ENCODE peak calls at places on chromosome 3, in five cellular contexts. One of them, this sample, is unnamed.

GRCh38 chr3:182921665-182922355 is 58.5 kb downstream of the DCUN1D1 start:
- DNase-seq in NCI-H1694: no peak
- DNase-seq in stimulated activated CD4-positive, alpha-beta T cell treated with anti-CD3 and anti-CD28 coated beads, TNF-alpha, amount 100 ng/mL, for 4 hours: no peak
- DNase-seq in NCI-H2029: no peak
- DNase-seq in AG08395: no peak
- DNase-seq in this sample: no peak

GRCh38 chr3:72887723-72888545 is at the start of gene GXYLT2:
- DNase-seq in NCI-H1694: no peak
- DNase-seq in stimulated activated CD4-positive, alpha-beta T cell treated with anti-CD3 and anti-CD28 coated beads, TNF-alpha, amount 100 ng/mL, for 4 hours: no peak
- DNase-seq in NCI-H2029: no peak
- DNase-seq in AG08395: peak
- DNase-seq in this sample: no peak

GRCh38 chr3:113783463-113783862 is 36.6 kb downstream of the ATP6V1A start:
- DNase-seq in NCI-H1694: no peak
- DNase-seq in stimulated activated CD4-positive, alpha-beta T cell treated with anti-CD3 and anti-CD28 coated beads, TNF-alpha, amount 100 ng/mL, for 4 hours: no peak
- DNase-seq in NCI-H2029: no peak
- DNase-seq in AG08395: peak
- DNase-seq in this sample: no peak

GRCh38 chr3:190773948-190774347 is 88.5 kb downstream of the GMNC start:
- DNase-seq in NCI-H1694: no peak
- DNase-seq in stimulated activated CD4-positive, alpha-beta T cell treated with anti-CD3 and anti-CD28 coated beads, TNF-alpha, amount 100 ng/mL, for 4 hours: no peak
- DNase-seq in NCI-H2029: no peak
- DNase-seq in AG08395: no peak
- DNase-seq in this sample: no peak

GRCh38 chr3:172591876-172592771 is 68.9 kb upstream of the TNFSF10 start:
- DNase-seq in NCI-H1694: no peak
- DNase-seq in stimulated activated CD4-positive, alpha-beta T cell treated with anti-CD3 and anti-CD28 coated beads, TNF-alpha, amount 100 ng/mL, for 4 hours: peak
- DNase-seq in NCI-H2029: no peak
- DNase-seq in AG08395: no peak
- DNase-seq in this sample: peak

GRCh38 chr3:58490860-58491501 is 915 bp upstream of the KCTD6 start:
- DNase-seq in NCI-H1694: no peak
- DNase-seq in stimulated activated CD4-positive, alpha-beta T cell treated with anti-CD3 and anti-CD28 coated beads, TNF-alpha, amount 100 ng/mL, for 4 hours: no peak
- DNase-seq in NCI-H2029: no peak
- DNase-seq in AG08395: no peak
- DNase-seq in this sample: no peak

GRCh38 chr3:172869356-172869755 is 118.8 kb downstream of the ECT2 start:
- DNase-seq in NCI-H1694: no peak
- DNase-seq in stimulated activated CD4-positive, alpha-beta T cell treated with anti-CD3 and anti-CD28 coated beads, TNF-alpha, amount 100 ng/mL, for 4 hours: no peak
- DNase-seq in NCI-H2029: peak
- DNase-seq in AG08395: no peak
- DNase-seq in this sample: no peak

GRCh38 chr3:193905993-193906396 is 230.0 kb upstream of the HES1 start:
- DNase-seq in NCI-H1694: no peak
- DNase-seq in stimulated activated CD4-positive, alpha-beta T cell treated with anti-CD3 and anti-CD28 coated beads, TNF-alpha, amount 100 ng/mL, for 4 hours: no peak
- DNase-seq in NCI-H2029: no peak
- DNase-seq in AG08395: no peak
- DNase-seq in this sample: no peak

GRCh38 chr3:181823716-181824115 is 112.0 kb downstream of the SOX2 start:
- DNase-seq in NCI-H1694: no peak
- DNase-seq in stimulated activated CD4-positive, alpha-beta T cell treated with anti-CD3 and anti-CD28 coated beads, TNF-alpha, amount 100 ng/mL, for 4 hours: no peak
- DNase-seq in NCI-H2029: peak
- DNase-seq in AG08395: no peak
- DNase-seq in this sample: no peak

GRCh38 chr3:70090322-70090913 is 90.9 kb downstream of the SAMMSON start:
- DNase-seq in NCI-H1694: no peak
- DNase-seq in stimulated activated CD4-positive, alpha-beta T cell treated with anti-CD3 and anti-CD28 coated beads, TNF-alpha, amount 100 ng/mL, for 4 hours: no peak
- DNase-seq in NCI-H2029: no peak
- DNase-seq in AG08395: peak
- DNase-seq in this sample: no peak

GRCh38 chr3:186782542-186783069 is 771 bp upstream of the EIF4A2 start:
- DNase-seq in NCI-H1694: no peak
- DNase-seq in stimulated activated CD4-positive, alpha-beta T cell treated with anti-CD3 and anti-CD28 coated beads, TNF-alpha, amount 100 ng/mL, for 4 hours: no peak
- DNase-seq in NCI-H2029: no peak
- DNase-seq in AG08395: no peak
- DNase-seq in this sample: no peak

GRCh38 chr3:53170325-53171108 is 9.5 kb downstream of the PRKCD start:
- DNase-seq in NCI-H1694: no peak
- DNase-seq in stimulated activated CD4-positive, alpha-beta T cell treated with anti-CD3 and anti-CD28 coated beads, TNF-alpha, amount 100 ng/mL, for 4 hours: no peak
- DNase-seq in NCI-H2029: no peak
- DNase-seq in AG08395: no peak
- DNase-seq in this sample: no peak

GRCh38 chr3:129398803-129399144 is 29.7 kb downstream of the EFCAB12 start:
- DNase-seq in NCI-H1694: no peak
- DNase-seq in stimulated activated CD4-positive, alpha-beta T cell treated with anti-CD3 and anti-CD28 coated beads, TNF-alpha, amount 100 ng/mL, for 4 hours: no peak
- DNase-seq in NCI-H2029: no peak
- DNase-seq in AG08395: peak
- DNase-seq in this sample: no peak

GRCh38 chr3:112773864-112774263 is 72.8 kb downstream of the CD200R1L start:
- DNase-seq in NCI-H1694: no peak
- DNase-seq in stimulated activated CD4-positive, alpha-beta T cell treated with anti-CD3 and anti-CD28 coated beads, TNF-alpha, amount 100 ng/mL, for 4 hours: no peak
- DNase-seq in NCI-H2029: peak
- DNase-seq in AG08395: no peak
- DNase-seq in this sample: peak

GRCh38 chr3:81910244-81910852 is 148.9 kb upstream of the GBE1 start:
- DNase-seq in NCI-H1694: no peak
- DNase-seq in stimulated activated CD4-positive, alpha-beta T cell treated with anti-CD3 and anti-CD28 coated beads, TNF-alpha, amount 100 ng/mL, for 4 hours: peak
- DNase-seq in NCI-H2029: no peak
- DNase-seq in AG08395: peak
- DNase-seq in this sample: no peak

GRCh38 chr3:151315846-151316245 is 774 bp downstream of the GPR87 start:
- DNase-seq in NCI-H1694: no peak
- DNase-seq in stimulated activated CD4-positive, alpha-beta T cell treated with anti-CD3 and anti-CD28 coated beads, TNF-alpha, amount 100 ng/mL, for 4 hours: no peak
- DNase-seq in NCI-H2029: no peak
- DNase-seq in AG08395: no peak
- DNase-seq in this sample: no peak

GRCh38 chr3:185789891-185790830 is 34.7 kb downstream of the IGF2BP2 start:
- DNase-seq in NCI-H1694: no peak
- DNase-seq in stimulated activated CD4-positive, alpha-beta T cell treated with anti-CD3 and anti-CD28 coated beads, TNF-alpha, amount 100 ng/mL, for 4 hours: no peak
- DNase-seq in NCI-H2029: no peak
- DNase-seq in AG08395: no peak
- DNase-seq in this sample: no peak

GRCh38 chr3:134608023-134608758 is 42.6 kb downstream of the KY start:
- DNase-seq in NCI-H1694: no peak
- DNase-seq in stimulated activated CD4-positive, alpha-beta T cell treated with anti-CD3 and anti-CD28 coated beads, TNF-alpha, amount 100 ng/mL, for 4 hours: no peak
- DNase-seq in NCI-H2029: no peak
- DNase-seq in AG08395: no peak
- DNase-seq in this sample: no peak

GRCh38 chr3:135878501-135878900 is 87.0 kb upstream of the PPP2R3A start:
- DNase-seq in NCI-H1694: no peak
- DNase-seq in stimulated activated CD4-positive, alpha-beta T cell treated with anti-CD3 and anti-CD28 coated beads, TNF-alpha, amount 100 ng/mL, for 4 hours: no peak
- DNase-seq in NCI-H2029: no peak
- DNase-seq in AG08395: no peak
- DNase-seq in this sample: no peak

GRCh38 chr3:127112796-127113570 is 79.9 kb upstream of the PRR23E start:
- DNase-seq in NCI-H1694: no peak
- DNase-seq in stimulated activated CD4-positive, alpha-beta T cell treated with anti-CD3 and anti-CD28 coated beads, TNF-alpha, amount 100 ng/mL, for 4 hours: no peak
- DNase-seq in NCI-H2029: no peak
- DNase-seq in AG08395: no peak
- DNase-seq in this sample: no peak

GRCh38 chr3:163364717-163365116 is 1713.6 kb downstream of the SI start:
- DNase-seq in NCI-H1694: no peak
- DNase-seq in stimulated activated CD4-positive, alpha-beta T cell treated with anti-CD3 and anti-CD28 coated beads, TNF-alpha, amount 100 ng/mL, for 4 hours: no peak
- DNase-seq in NCI-H2029: no peak
- DNase-seq in AG08395: no peak
- DNase-seq in this sample: no peak

GRCh38 chr3:45043715-45044299 is 17.7 kb downstream of the CLEC3B start:
- DNase-seq in NCI-H1694: no peak
- DNase-seq in stimulated activated CD4-positive, alpha-beta T cell treated with anti-CD3 and anti-CD28 coated beads, TNF-alpha, amount 100 ng/mL, for 4 hours: no peak
- DNase-seq in NCI-H2029: no peak
- DNase-seq in AG08395: peak
- DNase-seq in this sample: no peak

This sample was measured in stimulated activated effector memory CD8-positive, alpha-beta T cell treated with anti-CD3 and anti-CD28 coated beads, Interleukin-12 subunit alpha, Interleukin-12 subunit beta, amount 100 ng/mL, for 72 hours.